ENCODE peak calls at places on chromosomes 12 and 14, in ten cellular contexts. G is pulmonary artery endothelial cell, A is WTC11, P is BE2C, O is fibroblast of pulmonary artery, D is mammary epithelial cell, M is endothelial cell, L is lower lobe of right lung, F is HT-29, T is NCI-H345. Z is an unnamed sample.

GRCh38 chr14:75422169-75422568 is 5.7 kb upstream of the JDP2 start:
- DNase-seq in A (no peak), D (peak; percentile 57), F (no peak), O (no peak), T (no peak), L (no peak), M (no peak), G (no peak), P (no peak), Z (no peak)

GRCh38 chr12:55675671-55676070 is 32.0 kb downstream of the ITGA7 start:
- DNase-seq in G (no peak), O (no peak), L (no peak), F (no peak), P (no peak), M (no peak), T (no peak), D (no peak), A (no peak), Z (no peak)

GRCh38 chr12:7905071-7905470 is 30.9 kb downstream of the SLC2A3 start:
- DNase-seq in L (no peak), T (peak; percentile 14), M (no peak), P (no peak), F (peak; percentile 22), A (no peak), D (no peak), G (peak; percentile 13), O (peak; percentile 60), Z (no peak)

GRCh38 chr14:59474172-59474571 is 9.0 kb upstream of the GPR135 start:
- DNase-seq in D (no peak), F (no peak), G (no peak), L (no peak), T (no peak), O (peak; percentile 76), P (no peak), M (no peak), A (no peak), Z (no peak)

GRCh38 chr14:104928391-104929133 is 3.9 kb downstream of the PLD4 start:
- DNase-seq in P (no peak), F (no peak), T (no peak), D (no peak), M (no peak), L (no peak), A (peak; percentile 5), G (no peak), O (no peak), Z (no peak)

GRCh38 chr12:79737875-79738718 is 47.3 kb upstream of the PAWR start:
- DNase-seq in L (no peak), D (peak; percentile 57), G (peak; percentile 32), F (peak; percentile 90), T (peak; percentile 74), P (peak; percentile 36), M (peak; percentile 51), A (no peak), O (peak; percentile 79), Z (peak; percentile 50)

GRCh38 chr12:110366474-110367208 is 36.9 kb downstream of the ANAPC7 start:
- DNase-seq in P (no peak), O (no peak), M (no peak), T (no peak), F (no peak), A (no peak), L (no peak), G (no peak), D (no peak), Z (no peak)

GRCh38 chr12:93061414-93062099 is 132.5 kb upstream of the EEA1 start:
- DNase-seq in A (no peak), F (no peak), P (no peak), G (no peak), T (no peak), L (no peak), O (no peak), D (no peak), M (no peak), Z (no peak)

GRCh38 chr12:96248532-96248931 is 54.4 kb downstream of the ELK3 start:
- DNase-seq in P (peak; percentile 69), M (no peak), T (no peak), A (no peak), D (no peak), G (no peak), F (no peak), L (no peak), O (no peak), Z (no peak)

GRCh38 chr12:84561362-84561761 is 351.2 kb downstream of the SLC6A15 start:
- DNase-seq in L (no peak), M (no peak), O (no peak), T (no peak), A (no peak), P (no peak), F (no peak), D (no peak), G (no peak), Z (no peak)

GRCh38 chr12:49548822-49549648 is 10.2 kb downstream of the KCNH3 start:
- DNase-seq in P (no peak), D (no peak), T (no peak), O (no peak), G (no peak), M (peak; percentile 61), A (peak; percentile 56), L (no peak), F (no peak), Z (peak; percentile 41)

GRCh38 chr12:51788876-51789275 is 59.6 kb downstream of the FIGNL2 start:
- DNase-seq in A (no peak), F (no peak), P (no peak), G (no peak), L (no peak), M (no peak), T (no peak), D (peak; percentile 51), O (peak; percentile 44), Z (no peak)

GRCh38 chr12:63420206-63420644 is 248.1 kb downstream of the DPY19L2 start:
- DNase-seq in P (peak; percentile 69), T (peak; percentile 92), L (no peak), G (peak; percentile 35), A (peak; percentile 80), M (peak; percentile 72), D (peak; percentile 23), F (peak; percentile 37), O (peak; percentile 75), Z (peak; percentile 48)

GRCh38 chr14:100782516-100783320 is 43.2 kb upstream of the MEG3 start:
- DNase-seq in L (no peak), P (peak; percentile 92), O (no peak), D (no peak), M (no peak), G (no peak), F (no peak), T (peak; percentile 85), A (peak; percentile 5), Z (no peak)

GRCh38 chr14:24013654-24014514 is 25.2 kb downstream of the DHRS4L2 start:
- DNase-seq in T (peak; percentile 78), D (peak; percentile 65), A (peak; percentile 28), G (peak; percentile 20), M (peak; percentile 63), P (peak; percentile 54), L (no peak), F (peak; percentile 86), O (peak; percentile 81), Z (peak; percentile 67)

GRCh38 chr12:9869307-9870161 is at the start of gene CLEC2B:
- DNase-seq in T (no peak), P (no peak), M (no peak), G (peak; percentile 53), A (no peak), D (peak; percentile 92), O (peak; percentile 93), F (no peak), L (no peak), Z (no peak)

GRCh38 chr12:110141389-110141788 is 17.2 kb downstream of the IFT81 start:
- DNase-seq in F (no peak), A (no peak), M (no peak), G (no peak), T (no peak), L (no peak), D (no peak), O (peak; percentile 82), P (no peak), Z (no peak)

GRCh38 chr12:52041695-52042123 is 9.5 kb upstream of the NR4A1 start:
- DNase-seq in P (peak; percentile 66), O (peak; percentile 65), M (no peak), F (no peak), G (no peak), A (peak; percentile 42), L (no peak), T (no peak), D (peak; percentile 16), Z (no peak)

Z was measured in neuronal stem cell.